ENCODE peak calls at places on chromosomes 6 and 20, in eight cellular contexts. V is pons, Y is GM12865, G is left lobe of liver, X is skeletal muscle cell, O is hypothalamus, M is kidney epithelial cell, H is anterior cingulate cortex. F is an unnamed sample.

GRCh38 chr20:380763-381580 is 412 bp downstream of the TRIB3 start:
- DNase-seq in V (no peak), Y (peak), G (peak), X (no peak), O (no peak), M (no peak), H (peak), F (no peak)

GRCh38 chr6:166929534-166930189 is 26.7 kb downstream of the RNASET2 start:
- DNase-seq in V (no peak), Y (no peak), G (peak), X (no peak), O (no peak), M (no peak), H (no peak), F (no peak)

GRCh38 chr6:24761193-24761835 is 13.4 kb upstream of the GMNN start:
- DNase-seq in V (no peak), Y (peak), G (no peak), X (no peak), O (no peak), M (no peak), H (no peak), F (no peak)

GRCh38 chr20:64180673-64181072 is 16.4 kb downstream of the MYT1 start:
- DNase-seq in V (no peak), Y (no peak), G (no peak), X (no peak), O (no peak), M (no peak), H (no peak), F (no peak)

GRCh38 chr20:46648903-46649649 is 2.2 kb downstream of the SLC13A3 start:
- DNase-seq in V (peak), Y (peak), G (no peak), X (no peak), O (no peak), M (no peak), H (no peak), F (peak)

GRCh38 chr6:63410435-63411426 is 90.9 kb upstream of the LGSN start:
- DNase-seq in V (no peak), Y (no peak), G (no peak), X (no peak), O (no peak), M (no peak), H (no peak), F (no peak)

GRCh38 chr6:166430269-166430668 is 47.5 kb upstream of the MPC1 start:
- DNase-seq in V (no peak), Y (no peak), G (no peak), X (no peak), O (no peak), M (no peak), H (no peak), F (no peak)

GRCh38 chr6:40960784-40961430 is 78.1 kb downstream of the UNC5CL start:
- DNase-seq in V (no peak), Y (no peak), G (no peak), X (no peak), O (no peak), M (no peak), H (no peak), F (no peak)

GRCh38 chr6:163985710-163986109 is 571.2 kb downstream of the QKI start:
- DNase-seq in V (no peak), Y (no peak), G (no peak), X (no peak), O (no peak), M (no peak), H (no peak), F (no peak)

GRCh38 chr6:125310994-125311649 is 9.4 kb upstream of the HDDC2 start:
- DNase-seq in V (peak), Y (peak), G (no peak), X (no peak), O (no peak), M (no peak), H (no peak), F (no peak)

GRCh38 chr6:29295181-29295585 is 6.3 kb upstream of the OR14J1 start:
- DNase-seq in V (no peak), Y (no peak), G (no peak), X (no peak), O (no peak), M (no peak), H (no peak), F (no peak)

GRCh38 chr20:53028337-53029007 is 56.3 kb downstream of the TSHZ2 start:
- DNase-seq in V (no peak), Y (no peak), G (no peak), X (no peak), O (no peak), M (peak), H (no peak), F (no peak)

GRCh38 chr6:49550413-49551125 is at the start of gene C6orf141:
- DNase-seq in V (no peak), Y (peak), G (peak), X (no peak), O (no peak), M (no peak), H (no peak), F (no peak)

GRCh38 chr6:7184502-7184901 is 76.7 kb downstream of the RREB1 start:
- DNase-seq in V (no peak), Y (no peak), G (no peak), X (no peak), O (no peak), M (no peak), H (no peak), F (no peak)

GRCh38 chr6:33768644-33769120 is 20.2 kb downstream of the LEMD2 start:
- DNase-seq in V (peak), Y (peak), G (peak), X (no peak), O (peak), M (no peak), H (peak), F (peak)

GRCh38 chr20:50475879-50476292 is 34.3 kb upstream of the PTPN1 start:
- DNase-seq in V (no peak), Y (no peak), G (no peak), X (no peak), O (no peak), M (peak), H (no peak), F (no peak)

GRCh38 chr20:25309395-25310267 is 61.7 kb downstream of the PYGB start:
- DNase-seq in V (no peak), Y (no peak), G (no peak), X (peak), O (no peak), M (peak), H (no peak), F (no peak)

GRCh38 chr6:155880905-155881304 is 425.3 kb upstream of the NOX3 start:
- DNase-seq in V (no peak), Y (no peak), G (no peak), X (no peak), O (no peak), M (no peak), H (no peak), F (no peak)

GRCh38 chr20:16801919-16802651 is 53.9 kb downstream of the OTOR start:
- DNase-seq in V (peak), Y (peak), G (no peak), X (no peak), O (peak), M (no peak), H (peak), F (peak)

GRCh38 chr6:20402181-20403079 is 751 bp downstream of the E2F3 start:
- DNase-seq in V (peak), Y (peak), G (peak), X (no peak), O (peak), M (no peak), H (peak), F (no peak)

GRCh38 chr6:25266425-25267135 is 12.6 kb upstream of the CARMIL1 start:
- DNase-seq in V (no peak), Y (no peak), G (no peak), X (no peak), O (no peak), M (no peak), H (no peak), F (no peak)

GRCh38 chr6:33818293-33818692 is 14.5 kb upstream of the MLN start:
- DNase-seq in V (no peak), Y (no peak), G (no peak), X (no peak), O (no peak), M (no peak), H (no peak), F (no peak)

GRCh38 chr6:81793811-81794210 is 41.3 kb upstream of the TENT5A start:
- DNase-seq in V (no peak), Y (no peak), G (no peak), X (peak), O (no peak), M (no peak), H (no peak), F (no peak)

GRCh38 chr6:43962458-43962857 is 164.8 kb downstream of the MRPL14 start:
- DNase-seq in V (no peak), Y (peak), G (no peak), X (no peak), O (no peak), M (no peak), H (no peak), F (no peak)

GRCh38 chr6:52929321-52930164 is 20.0 kb upstream of the GSTA3 start:
- DNase-seq in V (no peak), Y (no peak), G (peak), X (peak), O (no peak), M (no peak), H (no peak), F (no peak)

GRCh38 chr6:2684059-2684749 is 66.5 kb downstream of the MYLK4 start:
- DNase-seq in V (no peak), Y (no peak), G (no peak), X (no peak), O (no peak), M (no peak), H (no peak), F (no peak)

GRCh38 chr6:112396221-112396620 is 49.1 kb downstream of the RFPL4B start:
- DNase-seq in V (no peak), Y (no peak), G (no peak), X (no peak), O (no peak), M (no peak), H (no peak), F (no peak)

GRCh38 chr6:43814111-43814510 is 44.1 kb downstream of the VEGFA start:
- DNase-seq in V (no peak), Y (no peak), G (no peak), X (no peak), O (no peak), M (no peak), H (no peak), F (no peak)

GRCh38 chr20:25282034-25282781 is 34.3 kb downstream of the PYGB start:
- DNase-seq in V (no peak), Y (no peak), G (peak), X (no peak), O (no peak), M (no peak), H (no peak), F (no peak)

GRCh38 chr20:49420292-49420691 is 62.2 kb downstream of the KCNB1 start:
- DNase-seq in V (no peak), Y (no peak), G (no peak), X (no peak), O (no peak), M (no peak), H (no peak), F (no peak)

GRCh38 chr6:26196846-26197683 is 109.8 kb downstream of the HFE start:
- DNase-seq in V (peak), Y (peak), G (peak), X (peak), O (peak), M (no peak), H (peak), F (peak)

GRCh38 chr20:63083831-63084562 is 77.2 kb upstream of the BHLHE23 start:
- DNase-seq in V (no peak), Y (no peak), G (no peak), X (no peak), O (no peak), M (no peak), H (no peak), F (no peak)

GRCh38 chr20:44613575-44613974 is 31.2 kb downstream of the PKIG start:
- DNase-seq in V (no peak), Y (no peak), G (no peak), X (no peak), O (no peak), M (no peak), H (no peak), F (no peak)

GRCh38 chr20:346640-347316 is at the start of gene NRSN2:
- DNase-seq in V (no peak), Y (peak), G (no peak), X (no peak), O (peak), M (no peak), H (peak), F (peak)

GRCh38 chr6:27250955-27251671 is 3.6 kb downstream of the PRSS16 start:
- DNase-seq in V (no peak), Y (peak), G (peak), X (no peak), O (no peak), M (peak), H (peak), F (no peak)

GRCh38 chr20:33653218-33653899 is 8.8 kb upstream of the C20orf144 start:
- DNase-seq in V (peak), Y (peak), G (no peak), X (no peak), O (peak), M (no peak), H (peak), F (peak)

GRCh38 chr6:43510827-43511163 is 649 bp upstream of the LRRC73 start:
- DNase-seq in V (no peak), Y (no peak), G (no peak), X (no peak), O (no peak), M (no peak), H (no peak), F (no peak)

GRCh38 chr6:136312975-136313374 is 23.3 kb upstream of the BCLAF1 start:
- DNase-seq in V (no peak), Y (no peak), G (no peak), X (no peak), O (no peak), M (no peak), H (no peak), F (no peak)

GRCh38 chr6:7727951-7728854 is 2.3 kb downstream of the BMP6 start:
- DNase-seq in V (no peak), Y (peak), G (no peak), X (no peak), O (peak), M (no peak), H (no peak), F (no peak)